ENCODE peak calls at places on chromosomes 7 and 10, in five cellular contexts. Y is NCI-H1092; G is activated naive CD4-positive, alpha-beta T cell treated with anti-CD3 and anti-CD28 coated beads for 36 hours; X is stimulated activated effector memory CD8-positive, alpha-beta T cell treated with anti-CD3 and anti-CD28 coated beads, Interleukin-12 subunit alpha, Interleukin-12 subunit beta, amount 100 ng/mL, for 72 hours; S is CMK. N is an unnamed sample.
A peak's percentile ranks its signal among the peaks of the same experiment; 100 is the strongest.

GRCh38 chr10:81018898-81019890 is 481.5 kb downstream of the SH2D4B start:
- DNase-seq in Y (peak; percentile 2), G (peak; percentile 45), X (no peak), S (peak; percentile 26), N (peak; percentile 26)

GRCh38 chr7:130292682-130293257 is at the start of gene CPA4:
- DNase-seq in Y (no peak), G (no peak), X (no peak), S (no peak), N (peak; percentile 20)

GRCh38 chr7:121301441-121302213 is 27.2 kb upstream of the WNT16 start:
- DNase-seq in Y (no peak), G (no peak), X (no peak), S (no peak), N (no peak)

GRCh38 chr10:62688971-62689700 is 115.4 kb upstream of the ADO start:
- DNase-seq in Y (no peak), G (no peak), X (no peak), S (no peak), N (no peak)

GRCh38 chr10:16497911-16498310 is 23.8 kb downstream of the C1QL3 start:
- DNase-seq in Y (no peak), G (no peak), X (no peak), S (no peak), N (no peak)

GRCh38 chr7:6026011-6026819 is 5.0 kb upstream of the ANKRD61 start:
- DNase-seq in Y (no peak), G (peak; percentile 79), X (peak; percentile 72), S (peak; percentile 31), N (peak; percentile 24)

GRCh38 chr10:30686706-30687105 is 57.2 kb upstream of the LYZL2 start:
- DNase-seq in Y (no peak), G (no peak), X (no peak), S (no peak), N (no peak)

GRCh38 chr10:48533951-48534720 is 70.7 kb downstream of the ARHGAP22 start:
- DNase-seq in Y (no peak), G (no peak), X (no peak), S (no peak), N (no peak)

GRCh38 chr7:47428052-47428779 is 153.7 kb downstream of the TNS3 start:
- DNase-seq in Y (peak; percentile 56), G (no peak), X (no peak), S (no peak), N (peak; percentile 30)

GRCh38 chr10:59281861-59282260 is 80.5 kb downstream of the FAM13C start:
- DNase-seq in Y (no peak), G (no peak), X (no peak), S (no peak), N (peak; percentile 12)

GRCh38 chr10:48713966-48714618 is 29.4 kb downstream of the WDFY4 start:
- DNase-seq in Y (no peak), G (no peak), X (no peak), S (no peak), N (no peak)

GRCh38 chr7:28179081-28180030 is 1.2 kb downstream of the JAZF1 start:
- DNase-seq in Y (peak; percentile 47), G (peak; percentile 70), X (no peak), S (no peak), N (peak; percentile 65)

GRCh38 chr7:29265208-29265923 is 70.8 kb downstream of the CHN2 start:
- DNase-seq in Y (no peak), G (no peak), X (no peak), S (no peak), N (no peak)

GRCh38 chr7:94338921-94339371 is 55.7 kb upstream of the COL1A2 start:
- DNase-seq in Y (no peak), G (no peak), X (no peak), S (no peak), N (no peak)

GRCh38 chr7:158345731-158346130 is 241.9 kb downstream of the PTPRN2 start:
- DNase-seq in Y (no peak), G (no peak), X (no peak), S (no peak), N (no peak)

GRCh38 chr10:58971806-58972491 is 204.5 kb upstream of the PHYHIPL start:
- DNase-seq in Y (no peak), G (no peak), X (no peak), S (no peak), N (no peak)